ENCODE peak calls at places on chromosomes 5 and 9, in four cellular contexts. M is astrocyte, C is small intestine, S is ovary. H is an unnamed sample.

GRCh38 chr9:108162664-108163063 is 673.1 kb upstream of the KLF4 start:
- DNase-seq in M (peak), C (no peak), S (no peak), H (no peak)

GRCh38 chr5:17127743-17128231 is 89.6 kb upstream of the BASP1 start:
- DNase-seq in M (peak), C (no peak), S (no peak), H (no peak)

GRCh38 chr5:37198066-37198465 is 51.1 kb downstream of the CPLANE1 start:
- DNase-seq in M (no peak), C (no peak), S (no peak), H (no peak)

GRCh38 chr9:110923601-110924000 is 114.7 kb downstream of the LPAR1 start:
- DNase-seq in M (no peak), C (no peak), S (no peak), H (no peak)

GRCh38 chr9:116153765-116154333 is at the start of gene PAPPA:
- DNase-seq in M (no peak), C (no peak), S (peak), H (no peak)

GRCh38 chr5:43208658-43209057 is 16.6 kb downstream of the NIM1K start:
- DNase-seq in M (no peak), C (no peak), S (no peak), H (no peak)

GRCh38 chr5:149363345-149363744 is 5.5 kb downstream of the PCYOX1L start:
- DNase-seq in M (no peak), C (no peak), S (no peak), H (no peak)

GRCh38 chr9:33248606-33249005 is 8.6 kb downstream of the SPINK4 start:
- DNase-seq in M (no peak), C (no peak), S (no peak), H (no peak)

GRCh38 chr5:127609016-127609415 is 39.9 kb upstream of the CTXN3 start:
- DNase-seq in M (no peak), C (no peak), S (no peak), H (no peak)

GRCh38 chr9:128182872-128183528 is 8.4 kb downstream of the CIZ1 start:
- DNase-seq in M (no peak), C (no peak), S (no peak), H (no peak)

GRCh38 chr5:177004961-177005360 is 1.6 kb downstream of the UIMC1 start:
- DNase-seq in M (no peak), C (no peak), S (no peak), H (no peak)

GRCh38 chr5:122757268-122757667 is 17.6 kb upstream of the SNX2 start:
- DNase-seq in M (no peak), C (no peak), S (no peak), H (no peak)

GRCh38 chr9:85522459-85523092 is 219.2 kb downstream of the AGTPBP1 start:
- DNase-seq in M (peak), C (no peak), S (no peak), H (no peak)

GRCh38 chr9:23309800-23310199 is 516.2 kb downstream of the ELAVL2 start:
- DNase-seq in M (no peak), C (no peak), S (no peak), H (no peak)

GRCh38 chr5:79961731-79962579 is 29.1 kb downstream of the MTX3 start:
- DNase-seq in M (no peak), C (no peak), S (no peak), H (no peak)

GRCh38 chr5:103371046-103371603 is 112.6 kb downstream of the MACIR start:
- DNase-seq in M (no peak), C (no peak), S (no peak), H (no peak)

GRCh38 chr5:16879650-16880049 is 56.4 kb downstream of the MYO10 start:
- DNase-seq in M (no peak), C (peak), S (no peak), H (no peak)

GRCh38 chr5:119022017-119022745 is 33.8 kb upstream of the DTWD2 start:
- DNase-seq in M (peak), C (peak), S (no peak), H (no peak)

GRCh38 chr9:100098241-100098886 is 436 bp downstream of the ERP44 start:
- DNase-seq in M (peak), C (peak), S (peak), H (no peak)

GRCh38 chr5:127944125-127944524 is 139.4 kb upstream of the SLC12A2 start:
- DNase-seq in M (no peak), C (no peak), S (no peak), H (no peak)

GRCh38 chr5:158880514-158881001 is 219.2 kb downstream of the EBF1 start:
- DNase-seq in M (no peak), C (no peak), S (no peak), H (no peak)

GRCh38 chr9:32384002-32384363 is 460 bp upstream of the ACO1 start:
- DNase-seq in M (no peak), C (peak), S (no peak), H (no peak)

GRCh38 chr9:132935021-132935420 is 9.4 kb downstream of the TSC1 start:
- DNase-seq in M (no peak), C (no peak), S (no peak), H (no peak)

GRCh38 chr5:116479776-116480675 is 94.6 kb downstream of the SEMA6A start:
- DNase-seq in M (no peak), C (no peak), S (no peak), H (no peak)

GRCh38 chr9:75432386-75432785 is 344.1 kb downstream of the OSTF1 start:
- DNase-seq in M (no peak), C (no peak), S (no peak), H (no peak)

GRCh38 chr9:33101104-33101951 is 24.9 kb upstream of the SMU1 start:
- DNase-seq in M (peak), C (no peak), S (no peak), H (no peak)

GRCh38 chr5:52920929-52921328 is 68.2 kb upstream of the ITGA2 start:
- DNase-seq in M (no peak), C (no peak), S (no peak), H (no peak)

GRCh38 chr9:132026932-132027585 is 52.6 kb downstream of the MED27 start:
- DNase-seq in M (peak), C (no peak), S (no peak), H (no peak)

GRCh38 chr9:107557236-107557990 is 67.8 kb upstream of the KLF4 start:
- DNase-seq in M (peak), C (peak), S (no peak), H (no peak)

GRCh38 chr9:83070257-83070656 is 7.3 kb upstream of the RASEF start:
- DNase-seq in M (peak), C (no peak), S (no peak), H (no peak)

GRCh38 chr5:5291357-5291756 is 131.1 kb upstream of the ICE1 start:
- DNase-seq in M (peak), C (no peak), S (peak), H (no peak)

GRCh38 chr5:141508808-141509611 is 20.1 kb downstream of the PCDHGC5 start:
- DNase-seq in M (peak), C (no peak), S (peak), H (peak)

GRCh38 chr5:141506381-141507155 is 17.7 kb downstream of the PCDHGC5 start:
- DNase-seq in M (no peak), C (no peak), S (no peak), H (no peak)

GRCh38 chr5:141508440-141508807 is 19.5 kb downstream of the PCDHGC5 start:
- DNase-seq in M (no peak), C (no peak), S (no peak), H (no peak)

GRCh38 chr5:141510160-141510559 is 21.3 kb downstream of the PCDHGC5 start:
- DNase-seq in M (no peak), C (no peak), S (no peak), H (no peak)

DNA sequence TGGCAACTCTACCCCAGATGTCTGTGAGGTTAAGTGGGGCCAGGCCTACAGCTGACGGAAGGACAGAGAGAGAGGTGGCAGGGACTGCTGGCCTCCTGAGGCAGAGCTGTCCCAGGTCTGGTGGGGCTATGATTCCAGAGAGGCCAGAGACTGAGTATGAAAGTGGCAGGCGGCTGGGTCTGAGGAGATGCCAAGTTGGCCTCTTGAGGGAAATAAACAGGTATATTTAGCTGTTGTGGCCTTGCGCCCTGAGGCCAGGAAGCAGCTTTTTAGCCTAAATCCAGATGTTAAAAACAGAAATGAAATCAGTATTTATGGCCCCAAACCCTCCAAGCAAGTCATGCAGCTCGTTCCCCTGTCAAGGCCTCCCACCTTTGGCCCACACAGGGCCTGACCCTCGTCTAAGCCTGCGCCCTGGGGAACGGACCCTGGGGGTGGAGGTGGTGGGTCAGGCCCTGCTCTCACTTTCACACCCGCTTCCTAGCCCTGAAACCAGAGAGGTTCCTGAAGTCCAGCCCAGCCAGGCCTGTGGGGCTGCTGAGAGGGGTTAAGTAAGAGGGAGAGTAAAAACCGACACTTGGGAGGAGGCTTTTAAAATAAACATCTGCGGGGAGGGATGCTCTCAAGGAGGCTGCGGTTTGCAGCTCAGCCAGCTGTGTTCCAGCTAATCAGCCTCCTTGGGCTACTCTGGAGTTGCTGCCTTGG is 18.7 kb downstream of the PCDHGC5 start:
- DNase-seq in M (peak), C (no peak), S (no peak), H (no peak)
- H3K27ac ChIP-seq in M (peak), C (no peak), S (peak), H (peak)

GRCh38 chr5:58454025-58454424 is 5.9 kb downstream of the PLK2 start:
- DNase-seq in M (no peak), C (peak), S (no peak), H (no peak)
- H3K27ac ChIP-seq in M (peak), C (no peak), S (no peak), H (peak)

DNA sequence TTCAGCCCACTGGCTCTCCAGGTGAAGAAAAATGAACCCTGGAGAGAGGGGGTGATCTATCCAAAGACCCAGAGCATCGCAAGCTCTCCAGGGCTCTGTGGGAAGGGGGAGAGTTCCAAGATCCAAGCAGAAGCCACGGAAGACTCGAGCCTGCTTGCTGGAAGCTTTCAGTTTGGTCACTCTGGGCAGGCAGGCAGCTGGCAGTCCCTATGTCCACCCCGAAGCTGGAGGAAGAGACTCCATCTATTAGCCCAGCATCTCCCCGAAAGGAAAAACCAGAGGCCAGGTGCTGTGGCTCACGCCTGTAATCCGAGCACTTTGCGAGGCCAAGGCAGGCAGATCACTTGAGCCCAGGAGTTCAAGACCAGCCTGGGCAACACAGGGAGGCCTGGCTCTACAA is 10.7 kb upstream of the SPARC start:
- DNase-seq in M (no peak), C (no peak), S (no peak), H (no peak)
- H3K27ac ChIP-seq in M (peak), C (no peak), S (no peak), H (peak)

DNA sequence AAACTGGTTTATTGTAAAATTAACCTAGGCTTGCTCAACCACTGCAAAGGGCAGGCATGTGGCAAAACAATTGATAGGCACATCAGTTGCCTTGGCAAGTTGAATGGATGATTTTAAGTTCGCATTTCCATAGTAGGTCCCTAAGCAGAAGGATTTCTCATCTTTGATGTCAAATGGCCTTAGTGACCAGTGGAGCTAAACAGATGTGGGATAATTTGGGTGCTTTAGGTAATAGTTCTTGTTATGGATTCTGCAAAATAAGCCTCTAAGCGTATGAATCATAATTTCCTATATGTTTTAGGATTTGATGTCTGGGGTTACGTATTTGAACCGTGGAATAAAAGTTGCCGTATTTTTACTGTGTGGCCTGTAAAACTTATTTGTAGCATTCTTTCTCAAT is 182.4 kb downstream of the CD180 start:
- DNase-seq in M (no peak), C (no peak), S (no peak), H (no peak)
- H3K27ac ChIP-seq in M (peak), C (no peak), S (no peak), H (no peak)

GRCh38 chr5:174522641-174523260 is 201.6 kb upstream of the MSX2 start:
- DNase-seq in M (no peak), C (no peak), S (no peak), H (no peak)

GRCh38 chr5:174527936-174528557 is 196.3 kb upstream of the MSX2 start:
- DNase-seq in M (no peak), C (peak), S (no peak), H (no peak)

GRCh38 chr5:174526177-174526576 is 198.2 kb upstream of the MSX2 start:
- DNase-seq in M (no peak), C (no peak), S (no peak), H (no peak)

GRCh38 chr5:174520420-174521396 is 203.7 kb upstream of the MSX2 start:
- DNase-seq in M (peak), C (peak), S (no peak), H (no peak)

GRCh38 chr5:174523311-174524159 is 200.8 kb upstream of the MSX2 start:
- DNase-seq in M (no peak), C (peak), S (no peak), H (no peak)
- H3K27ac ChIP-seq in M (no peak), C (no peak), S (no peak), H (no peak)